ENCODE peak calls at places on chromosomes 13 and 19, in nine cellular contexts. One of them, this sample, is unnamed.

GRCh38 chr19:37718357-37718756 is 1.2 kb downstream of the ZNF607 start:
- DNase-seq in IMR-90: no peak
- DNase-seq in endodermal cell: peak; percentile 51
- DNase-seq in tibial nerve: no peak
- DNase-seq in mammary epithelial cell: peak; percentile 2
- DNase-seq in fibroblast of mammary gland: no peak
- DNase-seq in GM23338: peak; percentile 36
- DNase-seq in brain microvascular endothelial cell: no peak
- DNase-seq in dorsolateral prefrontal cortex: no peak
- DNase-seq in this sample: no peak

GRCh38 chr19:1648156-1648925 is 4.1 kb downstream of the TCF3 start:
- DNase-seq in dorsolateral prefrontal cortex: no peak
- DNase-seq in fibroblast of mammary gland: no peak
- DNase-seq in brain microvascular endothelial cell: no peak
- DNase-seq in IMR-90: no peak
- DNase-seq in mammary epithelial cell: no peak
- DNase-seq in endodermal cell: no peak
- DNase-seq in tibial nerve: no peak
- DNase-seq in GM23338: no peak
- DNase-seq in this sample: no peak

GRCh38 chr13:46571941-46572340 is 19.0 kb downstream of the LRCH1 start:
- DNase-seq in IMR-90: no peak
- DNase-seq in endodermal cell: no peak
- DNase-seq in brain microvascular endothelial cell: no peak
- DNase-seq in dorsolateral prefrontal cortex: no peak
- DNase-seq in tibial nerve: no peak
- DNase-seq in GM23338: no peak
- DNase-seq in fibroblast of mammary gland: no peak
- DNase-seq in mammary epithelial cell: no peak
- DNase-seq in this sample: no peak

GRCh38 chr13:34591801-34592454 is 350.1 kb upstream of the NBEA start:
- DNase-seq in IMR-90: no peak
- DNase-seq in endodermal cell: no peak
- DNase-seq in brain microvascular endothelial cell: no peak
- DNase-seq in mammary epithelial cell: no peak
- DNase-seq in fibroblast of mammary gland: no peak
- DNase-seq in tibial nerve: no peak
- DNase-seq in GM23338: no peak
- DNase-seq in dorsolateral prefrontal cortex: no peak
- DNase-seq in this sample: no peak

GRCh38 chr13:89748716-89749115 is 1598.8 kb upstream of the MIR17HG start:
- DNase-seq in tibial nerve: no peak
- DNase-seq in IMR-90: no peak
- DNase-seq in mammary epithelial cell: no peak
- DNase-seq in fibroblast of mammary gland: no peak
- DNase-seq in brain microvascular endothelial cell: no peak
- DNase-seq in dorsolateral prefrontal cortex: no peak
- DNase-seq in GM23338: no peak
- DNase-seq in endodermal cell: no peak
- DNase-seq in this sample: peak; percentile 15

GRCh38 chr19:8352134-8352827 is 9.2 kb upstream of the KANK3 start:
- DNase-seq in dorsolateral prefrontal cortex: no peak
- DNase-seq in endodermal cell: no peak
- DNase-seq in fibroblast of mammary gland: no peak
- DNase-seq in tibial nerve: no peak
- DNase-seq in GM23338: peak; percentile 52
- DNase-seq in brain microvascular endothelial cell: peak; percentile 47
- DNase-seq in IMR-90: peak; percentile 34
- DNase-seq in mammary epithelial cell: no peak
- DNase-seq in this sample: no peak

GRCh38 chr13:31807090-31807541 is 67.8 kb downstream of the RXFP2 start:
- DNase-seq in brain microvascular endothelial cell: no peak
- DNase-seq in tibial nerve: no peak
- DNase-seq in mammary epithelial cell: peak; percentile 79
- DNase-seq in endodermal cell: no peak
- DNase-seq in IMR-90: no peak
- DNase-seq in fibroblast of mammary gland: peak; percentile 44
- DNase-seq in dorsolateral prefrontal cortex: no peak
- DNase-seq in GM23338: no peak
- DNase-seq in this sample: no peak

GRCh38 chr13:107680115-107680514 is 535.2 kb downstream of the LIG4 start:
- DNase-seq in endodermal cell: no peak
- DNase-seq in brain microvascular endothelial cell: no peak
- DNase-seq in fibroblast of mammary gland: peak; percentile 1
- DNase-seq in GM23338: no peak
- DNase-seq in mammary epithelial cell: no peak
- DNase-seq in dorsolateral prefrontal cortex: no peak
- DNase-seq in tibial nerve: no peak
- DNase-seq in IMR-90: peak; percentile 28
- DNase-seq in this sample: no peak

GRCh38 chr19:6708346-6708745 is 12.1 kb downstream of the C3 start:
- DNase-seq in dorsolateral prefrontal cortex: no peak
- DNase-seq in endodermal cell: no peak
- DNase-seq in IMR-90: no peak
- DNase-seq in brain microvascular endothelial cell: no peak
- DNase-seq in tibial nerve: no peak
- DNase-seq in GM23338: no peak
- DNase-seq in mammary epithelial cell: no peak
- DNase-seq in fibroblast of mammary gland: no peak
- DNase-seq in this sample: no peak

GRCh38 chr13:71759506-71760225 is 107.3 kb downstream of the DACH1 start:
- DNase-seq in fibroblast of mammary gland: no peak
- DNase-seq in IMR-90: no peak
- DNase-seq in tibial nerve: no peak
- DNase-seq in dorsolateral prefrontal cortex: no peak
- DNase-seq in endodermal cell: peak; percentile 74
- DNase-seq in GM23338: peak; percentile 53
- DNase-seq in brain microvascular endothelial cell: no peak
- DNase-seq in mammary epithelial cell: no peak
- DNase-seq in this sample: peak; percentile 78

GRCh38 chr19:49374665-49375434 is 11.2 kb downstream of the DKKL1 start:
- DNase-seq in dorsolateral prefrontal cortex: no peak
- DNase-seq in mammary epithelial cell: no peak
- DNase-seq in tibial nerve: no peak
- DNase-seq in brain microvascular endothelial cell: no peak
- DNase-seq in IMR-90: no peak
- DNase-seq in endodermal cell: no peak
- DNase-seq in fibroblast of mammary gland: no peak
- DNase-seq in GM23338: no peak
- DNase-seq in this sample: no peak

GRCh38 chr13:39407786-39408185 is 195.2 kb downstream of the LHFPL6 start:
- DNase-seq in brain microvascular endothelial cell: no peak
- DNase-seq in mammary epithelial cell: no peak
- DNase-seq in fibroblast of mammary gland: no peak
- DNase-seq in endodermal cell: no peak
- DNase-seq in dorsolateral prefrontal cortex: no peak
- DNase-seq in GM23338: no peak
- DNase-seq in IMR-90: no peak
- DNase-seq in tibial nerve: no peak
- DNase-seq in this sample: no peak

GRCh38 chr13:39408512-39408911 is 194.5 kb downstream of the LHFPL6 start:
- DNase-seq in fibroblast of mammary gland: no peak
- DNase-seq in IMR-90: no peak
- DNase-seq in mammary epithelial cell: no peak
- DNase-seq in endodermal cell: no peak
- DNase-seq in dorsolateral prefrontal cortex: no peak
- DNase-seq in brain microvascular endothelial cell: no peak
- DNase-seq in GM23338: no peak
- DNase-seq in tibial nerve: no peak
- DNase-seq in this sample: no peak

GRCh38 chr13:39411501-39411900 is 191.5 kb downstream of the LHFPL6 start:
- DNase-seq in mammary epithelial cell: no peak
- DNase-seq in GM23338: no peak
- DNase-seq in IMR-90: no peak
- DNase-seq in dorsolateral prefrontal cortex: no peak
- DNase-seq in tibial nerve: no peak
- DNase-seq in endodermal cell: no peak
- DNase-seq in brain microvascular endothelial cell: no peak
- DNase-seq in fibroblast of mammary gland: no peak
- DNase-seq in this sample: no peak

GRCh38 chr13:39407138-39407537 is 195.9 kb downstream of the LHFPL6 start:
- DNase-seq in IMR-90: no peak
- DNase-seq in brain microvascular endothelial cell: no peak
- DNase-seq in dorsolateral prefrontal cortex: no peak
- DNase-seq in fibroblast of mammary gland: no peak
- DNase-seq in GM23338: no peak
- DNase-seq in endodermal cell: no peak
- DNase-seq in mammary epithelial cell: no peak
- DNase-seq in tibial nerve: no peak
- DNase-seq in this sample: no peak

GRCh38 chr13:39410089-39410901 is 192.7 kb downstream of the LHFPL6 start:
- DNase-seq in mammary epithelial cell: peak; percentile 10
- DNase-seq in dorsolateral prefrontal cortex: no peak
- DNase-seq in tibial nerve: no peak
- DNase-seq in fibroblast of mammary gland: peak; percentile 86
- DNase-seq in IMR-90: peak; percentile 60
- DNase-seq in endodermal cell: no peak
- DNase-seq in brain microvascular endothelial cell: no peak
- DNase-seq in GM23338: peak; percentile 38
- DNase-seq in this sample: no peak
- H3K4me3 ChIP-seq in mammary epithelial cell: no peak overlapping the region
- H3K4me3 ChIP-seq in dorsolateral prefrontal cortex: no peak overlapping the region
- H3K4me3 ChIP-seq in tibial nerve: no peak overlapping the region
- H3K4me3 ChIP-seq in fibroblast of mammary gland: no peak overlapping the region
- H3K4me3 ChIP-seq in IMR-90: no peak overlapping the region
- H3K4me3 ChIP-seq in endodermal cell: no peak overlapping the region
- H3K4me3 ChIP-seq in brain microvascular endothelial cell: no peak overlapping the region
- H3K4me3 ChIP-seq in GM23338: no peak overlapping the region
- H3K4me3 ChIP-seq in this sample: no peak overlapping the region

GRCh38 chr13:29491248-29491647 is 104.2 kb downstream of the SLC7A1 start:
- DNase-seq in endodermal cell: no peak
- DNase-seq in dorsolateral prefrontal cortex: no peak
- DNase-seq in tibial nerve: no peak
- DNase-seq in fibroblast of mammary gland: no peak
- DNase-seq in IMR-90: no peak
- DNase-seq in brain microvascular endothelial cell: no peak
- DNase-seq in GM23338: no peak
- DNase-seq in mammary epithelial cell: no peak
- DNase-seq in this sample: no peak
- H3K4me3 ChIP-seq in endodermal cell: no peak overlapping the region
- H3K4me3 ChIP-seq in dorsolateral prefrontal cortex: no peak overlapping the region
- H3K4me3 ChIP-seq in tibial nerve: no peak overlapping the region
- H3K4me3 ChIP-seq in fibroblast of mammary gland: no peak overlapping the region
- H3K4me3 ChIP-seq in IMR-90: no peak overlapping the region
- H3K4me3 ChIP-seq in brain microvascular endothelial cell: no peak overlapping the region
- H3K4me3 ChIP-seq in GM23338: no peak overlapping the region
- H3K4me3 ChIP-seq in mammary epithelial cell: no peak overlapping the region
- H3K4me3 ChIP-seq in this sample: no peak overlapping the region

DNA sequence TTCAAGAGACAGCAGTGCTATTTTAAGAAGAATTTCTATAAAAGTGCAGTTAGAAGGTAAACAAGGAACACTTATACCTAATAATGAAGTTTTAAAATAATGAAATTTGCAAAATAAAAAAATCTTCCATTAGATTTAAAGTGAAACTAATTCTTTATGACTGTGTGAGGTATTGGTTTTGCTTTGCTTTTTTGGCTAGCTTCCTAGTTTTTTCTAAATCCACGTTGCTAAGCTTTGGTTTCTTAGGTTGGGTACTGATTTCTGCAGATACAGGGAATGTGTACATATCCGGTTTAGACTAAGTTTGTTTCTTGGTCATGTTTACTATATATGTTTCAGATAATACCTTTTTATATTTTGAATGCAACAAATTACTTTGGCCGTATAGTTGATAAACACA is 59.8 kb downstream of the SLC7A9 start:
- DNase-seq in tibial nerve: no peak
- DNase-seq in dorsolateral prefrontal cortex: no peak
- DNase-seq in IMR-90: no peak
- DNase-seq in fibroblast of mammary gland: no peak
- DNase-seq in mammary epithelial cell: no peak
- DNase-seq in endodermal cell: no peak
- DNase-seq in brain microvascular endothelial cell: no peak
- DNase-seq in GM23338: no peak
- DNase-seq in this sample: no peak
- H3K4me3 ChIP-seq in tibial nerve: no peak overlapping the region
- H3K4me3 ChIP-seq in dorsolateral prefrontal cortex: no peak overlapping the region
- H3K4me3 ChIP-seq in IMR-90: no peak overlapping the region
- H3K4me3 ChIP-seq in fibroblast of mammary gland: no peak overlapping the region
- H3K4me3 ChIP-seq in mammary epithelial cell: no peak overlapping the region
- H3K4me3 ChIP-seq in endodermal cell: no peak overlapping the region
- H3K4me3 ChIP-seq in brain microvascular endothelial cell: no peak overlapping the region
- H3K4me3 ChIP-seq in GM23338: no peak overlapping the region
- H3K4me3 ChIP-seq in this sample: no peak overlapping the region

DNA sequence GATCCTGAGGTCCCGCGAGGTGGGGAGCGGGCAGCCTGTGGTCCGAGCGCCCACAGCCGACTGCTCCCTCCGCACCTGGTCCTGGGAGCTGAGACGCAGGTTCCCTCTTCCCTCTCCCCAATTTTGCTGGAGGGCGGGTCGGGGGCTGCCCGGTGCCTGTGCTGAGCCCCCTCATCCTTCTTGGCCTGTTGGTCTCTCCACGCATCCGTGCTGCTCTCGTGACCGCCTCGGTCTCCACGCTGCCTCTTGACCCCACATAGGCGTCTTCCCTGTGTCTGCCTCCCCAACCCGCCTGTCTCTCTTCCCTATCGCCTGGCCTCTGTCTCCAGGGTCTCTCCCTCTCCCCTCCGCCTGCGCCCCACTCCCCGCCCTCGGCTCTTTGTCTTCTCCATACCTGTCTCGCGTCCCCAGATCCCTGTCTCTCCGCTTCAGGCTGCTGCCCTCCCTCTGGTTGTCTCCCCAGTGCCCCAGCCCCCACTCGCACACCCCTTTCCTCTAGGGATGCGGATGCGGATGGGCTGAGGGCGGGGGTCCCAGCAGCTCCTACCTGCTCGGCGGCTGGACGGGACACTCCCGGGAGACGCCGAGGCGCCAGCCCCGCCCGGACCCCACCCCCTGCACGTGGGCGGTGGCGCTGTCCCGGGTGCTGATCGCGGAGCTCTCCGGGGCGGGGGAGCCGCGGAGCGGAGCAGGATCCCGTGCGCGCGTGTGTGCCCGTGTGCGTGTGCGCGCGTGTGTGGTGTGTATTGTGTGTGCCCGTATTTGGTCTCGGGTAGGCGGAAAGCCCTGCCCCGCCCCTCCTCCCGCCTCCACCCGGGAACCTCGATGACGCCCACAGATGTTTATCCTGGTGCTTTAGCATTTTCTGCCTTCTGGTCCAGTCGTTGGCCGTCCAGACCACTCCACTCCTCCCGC is at the start of gene SYT5:
- DNase-seq in mammary epithelial cell: peak; percentile 38
- DNase-seq in GM23338: peak; percentile 74
- DNase-seq in tibial nerve: no peak
- DNase-seq in dorsolateral prefrontal cortex: no peak
- DNase-seq in fibroblast of mammary gland: no peak
- DNase-seq in brain microvascular endothelial cell: no peak
- DNase-seq in endodermal cell: peak; percentile 89
- DNase-seq in IMR-90: no peak
- DNase-seq in this sample: no peak
- H3K4me3 ChIP-seq in mammary epithelial cell: peak within 1 kb of the TSS; percentile 29
- H3K4me3 ChIP-seq in GM23338: peak within 1 kb of the TSS; percentile 86
- H3K4me3 ChIP-seq in tibial nerve: peak within 1 kb of the TSS; percentile 18
- H3K4me3 ChIP-seq in dorsolateral prefrontal cortex: peak within 1 kb of the TSS; percentile 68
- H3K4me3 ChIP-seq in fibroblast of mammary gland: peak within 1 kb of the TSS; percentile 29
- H3K4me3 ChIP-seq in brain microvascular endothelial cell: peak within 1 kb of the TSS; percentile 42
- H3K4me3 ChIP-seq in endodermal cell: peak within 1 kb of the TSS; percentile 78
- H3K4me3 ChIP-seq in IMR-90: peak within 1 kb of the TSS; percentile 49
- H3K4me3 ChIP-seq in this sample: peak within 1 kb of the TSS; percentile 52